ENCODE peak calls at places on chromosomes 12 and 14, in nine cellular contexts. G is heart left ventricle, R is gastrocnemius medialis, M is adrenal gland, Q is suprapubic skin, U is stomach, T is breast epithelium, D is IMR-90, J is HCT116. I is an unnamed sample.
A peak's percentile ranks its signal among the peaks of the same experiment; 100 is the strongest.

GRCh38 chr12:56884421-56884820 is 49.8 kb downstream of the SDR9C7 start:
- DNase-seq in Q (no peak), R (no peak), T (no peak), M (no peak), J (no peak), D (no peak), U (no peak), G (no peak), I (no peak)

GRCh38 chr12:26428420-26428819 is 233.0 kb downstream of the SSPN start:
- DNase-seq in M (no peak), U (no peak), J (no peak), Q (no peak), G (no peak), D (peak; percentile 51), R (no peak), T (no peak), I (no peak)

GRCh38 chr14:100405752-100406455 is 82.8 kb downstream of the SLC25A47 start:
- DNase-seq in R (no peak), J (no peak), T (no peak), U (no peak), G (no peak), M (no peak), Q (no peak), D (no peak), I (no peak)

GRCh38 chr12:124486346-124486963 is 81.0 kb downstream of the NCOR2 start:
- DNase-seq in R (no peak), D (no peak), M (no peak), G (no peak), U (no peak), J (no peak), T (no peak), Q (peak; percentile 62), I (no peak)

GRCh38 chr12:99043319-99043914 is 398.3 kb downstream of the APAF1 start:
- DNase-seq in Q (no peak), U (peak; percentile 61), J (peak; percentile 51), T (no peak), M (peak; percentile 87), G (peak; percentile 39), D (peak; percentile 64), R (no peak), I (peak; percentile 20)

GRCh38 chr12:104576980-104577925 is 120.5 kb downstream of the CHST11 start:
- DNase-seq in R (no peak), J (no peak), G (no peak), D (peak; percentile 79), M (no peak), T (no peak), U (no peak), Q (no peak), I (no peak)

GRCh38 chr14:94361682-94362081 is 26.7 kb downstream of the SERPINA1 start:
- DNase-seq in Q (peak; percentile 34), J (no peak), D (no peak), R (no peak), T (no peak), G (no peak), M (no peak), U (peak; percentile 5), I (no peak)

GRCh38 chr14:104237651-104238423 is 99.5 kb downstream of the KIF26A start:
- DNase-seq in Q (peak; percentile 34), U (peak; percentile 8), G (no peak), T (no peak), R (no peak), D (no peak), M (peak; percentile 35), J (no peak), I (no peak)

GRCh38 chr12:15393995-15394394 is 71.7 kb downstream of the PTPRO start:
- DNase-seq in Q (no peak), J (no peak), G (no peak), T (no peak), M (no peak), U (no peak), R (no peak), D (no peak), I (no peak)

GRCh38 chr12:52832451-52832850 is 1.7 kb downstream of the KRT79 start:
- DNase-seq in T (no peak), U (no peak), M (no peak), J (no peak), G (no peak), R (no peak), Q (peak; percentile 13), D (no peak), I (no peak)

DNA sequence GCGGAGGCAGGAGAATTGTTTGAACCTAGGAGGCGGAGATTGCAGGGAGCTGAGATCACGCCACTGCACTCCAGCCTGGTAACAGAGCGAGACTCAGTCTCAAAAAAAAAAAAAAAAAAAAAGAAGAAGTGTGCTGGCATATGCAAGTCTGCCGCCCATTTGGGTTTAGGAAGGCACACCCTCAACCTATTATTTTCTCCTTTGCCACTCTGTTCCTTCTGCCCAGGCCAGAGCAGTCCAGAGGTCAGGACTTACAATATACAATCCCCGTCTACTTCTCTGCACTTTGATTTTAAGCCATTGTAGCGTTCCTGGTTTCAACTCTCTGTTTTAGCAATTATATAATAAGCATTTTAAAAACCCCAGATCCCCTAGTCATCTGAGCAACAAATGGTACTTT is 39.8 kb downstream of the CATSPERB start:
- DNase-seq in Q (no peak), T (no peak), U (no peak), G (no peak), D (no peak), R (no peak), J (no peak), M (no peak), I (no peak)
- H3K27me3 ChIP-seq in Q (no peaks in the 10 kb centered on the region), T (no peaks in the 10 kb centered on the region), U (no peaks in the 10 kb centered on the region), G (no peaks in the 10 kb centered on the region), D (no peaks in the 10 kb centered on the region), R (no peaks in the 10 kb centered on the region), J (no peaks in the 10 kb centered on the region), M (no peaks in the 10 kb centered on the region), I (no peaks in the 10 kb centered on the region)

GRCh38 chr14:96797188-96797942 is at the start of gene VRK1:
- DNase-seq in U (peak; percentile 97), M (peak; percentile 98), T (peak; percentile 95), D (peak; percentile 93), Q (peak; percentile 96), G (peak; percentile 97), R (peak; percentile 90), J (peak; percentile 86), I (peak; percentile 94)
- TF ChIP-seq POLR2A in U (no peak), M (no peak), T (no peak), D (peak; percentile 73), Q (no peak), G (no peak), R (no peak), J (no peak), I (peak; percentile 32)

DNA sequence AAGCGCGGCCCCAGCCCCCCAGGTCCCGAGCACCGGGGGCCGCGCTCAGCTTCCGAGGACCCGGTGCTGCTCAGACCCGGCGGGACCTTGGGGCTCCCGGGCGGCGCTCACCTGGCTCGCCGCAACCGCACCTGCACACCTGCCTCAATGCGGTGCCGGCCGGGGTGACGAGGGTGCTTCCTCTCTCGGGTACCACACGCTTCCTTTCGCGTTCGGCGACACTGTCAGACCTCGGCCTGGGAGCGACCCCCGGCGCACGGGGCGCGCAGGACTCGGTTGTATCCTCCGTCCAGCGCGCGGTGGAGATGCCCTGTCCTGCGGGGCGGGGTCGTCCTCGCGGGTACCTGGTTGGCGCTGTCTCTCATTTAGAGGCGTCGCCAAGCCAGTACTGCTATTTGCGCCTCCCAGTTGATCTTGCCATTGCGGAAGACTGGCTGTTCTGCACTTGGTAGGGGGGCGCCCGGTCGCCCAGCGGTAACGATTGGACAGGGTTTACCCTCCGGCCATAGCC is 718 bp downstream of the PACS2 start:
- DNase-seq in G (no peak), M (peak; percentile 72), T (no peak), Q (no peak), J (peak; percentile 27), D (no peak), R (no peak), U (peak; percentile 44), I (peak; percentile 29)
- H3K27ac ChIP-seq in G (peak overlapping the region; percentile 55), M (no peak overlapping the region), T (peak overlapping the region; percentile 90), Q (peak overlapping the region; percentile 70), J (peak overlapping the region; percentile 73), D (peak overlapping the region; percentile 14), R (peak overlapping the region; percentile 82), U (peak overlapping the region; percentile 85), I (peak overlapping the region; percentile 54)

GRCh38 chr12:4274396-4274959 is 916 bp downstream of the CCND2 start:
- DNase-seq in D (no peak), M (no peak), R (no peak), J (no peak), T (no peak), U (no peak), Q (no peak), G (no peak), I (no peak)
- H3K27me3 ChIP-seq in D (peaks cover 68% of the 10 kb centered on the region), M (peaks cover 8% of the 10 kb centered on the region), R (peaks cover 72% of the 10 kb centered on the region), J (peaks cover 43% of the 10 kb centered on the region), T (no peaks in the 10 kb centered on the region), U (no peaks in the 10 kb centered on the region), Q (peaks cover 51% of the 10 kb centered on the region), G (no peaks in the 10 kb centered on the region), I (peaks cover 4% of the 10 kb centered on the region)

GRCh38 chr12:127119600-127120140 is 1147.3 kb upstream of the TMEM132C start:
- DNase-seq in J (no peak), T (no peak), D (no peak), R (no peak), M (no peak), Q (no peak), U (no peak), G (no peak), I (no peak)
- TF ChIP-seq POLR2A in J (no peak), T (no peak), D (no peak), R (no peak), M (no peak), Q (no peak), U (no peak), G (no peak), I (no peak)

GRCh38 chr14:85154714-85155113 is 375.2 kb upstream of the FLRT2 start:
- DNase-seq in T (no peak), M (no peak), D (no peak), Q (no peak), G (no peak), J (no peak), R (no peak), U (no peak), I (no peak)
- H3K27ac ChIP-seq in T (no peak overlapping the region), M (no peak overlapping the region), D (no peak overlapping the region), Q (no peak overlapping the region), G (no peak overlapping the region), J (no peak overlapping the region), R (no peak overlapping the region), U (no peak overlapping the region), I (no peak overlapping the region)

I was measured in prostate gland.